ENCODE peak calls at places on chromosomes 6 and 20, in seven cellular contexts. W is gastrocnemius medialis, C is psoas muscle, F is endothelial cell, S is iris pigment epithelial cell, N is HuH-7, K is amniotic epithelial cell. X is an unnamed sample.

GRCh38 chr20:14744723-14745122 is 407.3 kb upstream of the FLRT3 start:
- DNase-seq in W (no peak), C (no peak), F (no peak), S (no peak), N (no peak), K (no peak), X (no peak)

GRCh38 chr6:152309648-152310047 is 327.5 kb downstream of the SYNE1 start:
- DNase-seq in W (no peak), C (no peak), F (no peak), S (peak), N (no peak), K (no peak), X (no peak)

GRCh38 chr6:168279403-168279935 is 40.1 kb downstream of the DACT2 start:
- DNase-seq in W (no peak), C (no peak), F (no peak), S (no peak), N (no peak), K (no peak), X (no peak)

GRCh38 chr6:4774715-4775590 is 1.3 kb upstream of the CDYL start:
- DNase-seq in W (peak), C (peak), F (peak), S (peak), N (no peak), K (no peak), X (peak)

GRCh38 chr6:54135665-54136370 is 24.6 kb downstream of the MLIP start:
- DNase-seq in W (no peak), C (no peak), F (no peak), S (peak), N (no peak), K (peak), X (no peak)

GRCh38 chr6:159654483-159655098 is 38.5 kb downstream of the SOD2 start:
- DNase-seq in W (no peak), C (no peak), F (no peak), S (peak), N (peak), K (peak), X (peak)

GRCh38 chr20:21259346-21259745 is 43.8 kb upstream of the XRN2 start:
- DNase-seq in W (no peak), C (no peak), F (no peak), S (no peak), N (no peak), K (no peak), X (no peak)

GRCh38 chr20:3995067-3995748 is 20.1 kb downstream of the RNF24 start:
- DNase-seq in W (no peak), C (no peak), F (no peak), S (peak), N (no peak), K (peak), X (no peak)

GRCh38 chr6:133242761-133243590 is 1.8 kb downstream of the EYA4 start:
- DNase-seq in W (peak), C (peak), F (peak), S (no peak), N (peak), K (no peak), X (peak)

GRCh38 chr6:98904096-98904495 is 43.6 kb downstream of the FBXL4 start:
- DNase-seq in W (no peak), C (no peak), F (no peak), S (peak), N (no peak), K (no peak), X (no peak)

GRCh38 chr6:87095056-87095527 is at the start of gene CGA:
- DNase-seq in W (no peak), C (no peak), F (no peak), S (no peak), N (no peak), K (no peak), X (no peak)

GRCh38 chr6:112522600-112522999 is 175.5 kb downstream of the RFPL4B start:
- DNase-seq in W (no peak), C (no peak), F (no peak), S (peak), N (no peak), K (peak), X (no peak)

GRCh38 chr20:32737371-32738223 is 5.7 kb downstream of the COMMD7 start:
- DNase-seq in W (no peak), C (no peak), F (no peak), S (peak), N (no peak), K (peak), X (no peak)

GRCh38 chr6:19869464-19869863 is 32.3 kb downstream of the ID4 start:
- DNase-seq in W (no peak), C (no peak), F (no peak), S (no peak), N (no peak), K (no peak), X (no peak)

GRCh38 chr6:141103246-141103645 is 1029.5 kb upstream of the GJE1 start:
- DNase-seq in W (no peak), C (no peak), F (no peak), S (peak), N (no peak), K (peak), X (no peak)

GRCh38 chr6:150145427-150145826 is 2.6 kb downstream of the PPP1R14C start:
- DNase-seq in W (no peak), C (no peak), F (no peak), S (no peak), N (no peak), K (no peak), X (no peak)

X was measured in ecto neural progenitor cell.